ENCODE peak calls at places on chromosomes 1 and 21, in four cellular contexts. B is mammary epithelial cell, D is IMR-90, S is heart left ventricle. V is an unnamed sample.

GRCh38 chr1:225847610-225848009 is 34.6 kb downstream of the TMEM63A start:
- DNase-seq in B (no peak), D (no peak), S (no peak), V (no peak)

GRCh38 chr1:201346337-201346939 is 31.0 kb downstream of the TNNT2 start:
- DNase-seq in B (peak), D (peak), S (no peak), V (peak)

GRCh38 chr1:171984850-171985485 is 143.7 kb downstream of the DNM3 start:
- DNase-seq in B (no peak), D (peak), S (no peak), V (peak)

GRCh38 chr1:203216274-203217138 is 13.0 kb downstream of the CHIT1 start:
- DNase-seq in B (peak), D (peak), S (peak), V (peak)

GRCh38 chr1:23722652-23723051 is 20.6 kb upstream of the ELOA start:
- DNase-seq in B (no peak), D (no peak), S (no peak), V (no peak)

GRCh38 chr21:41166947-41167346 is 1.0 kb upstream of the BACE2 start:
- DNase-seq in B (no peak), D (no peak), S (peak), V (no peak)

GRCh38 chr1:176515310-176515709 is 52.3 kb downstream of the PAPPA2 start:
- DNase-seq in B (peak), D (peak), S (peak), V (peak)

GRCh38 chr1:79711001-79711431 is 704.5 kb upstream of the ADGRL4 start:
- DNase-seq in B (no peak), D (peak), S (no peak), V (peak)

GRCh38 chr1:29523531-29523930 is 287.2 kb downstream of the PTPRU start:
- DNase-seq in B (no peak), D (no peak), S (no peak), V (no peak)

GRCh38 chr1:246564839-246565750 is 966 bp downstream of the TFB2M start:
- DNase-seq in B (peak), D (no peak), S (no peak), V (no peak)

GRCh38 chr1:110674337-110675059 is at the start of gene KCNA3:
- DNase-seq in B (no peak), D (no peak), S (peak), V (no peak)

GRCh38 chr1:240312872-240313271 is 221.2 kb downstream of the FMN2 start:
- DNase-seq in B (no peak), D (peak), S (no peak), V (peak)

GRCh38 chr1:110221119-110221518 is 11.0 kb downstream of the KCNC4 start:
- DNase-seq in B (no peak), D (no peak), S (no peak), V (no peak)

GRCh38 chr1:151511636-151512215 is 539 bp downstream of the CGN start:
- DNase-seq in B (peak), D (no peak), S (no peak), V (no peak)

GRCh38 chr1:58528518-58528917 is 18.0 kb downstream of the OMA1 start:
- DNase-seq in B (peak), D (peak), S (no peak), V (peak)

GRCh38 chr1:206455681-206456344 is 14.5 kb upstream of the IKBKE start:
- DNase-seq in B (no peak), D (no peak), S (no peak), V (no peak)

GRCh38 chr1:44030606-44031050 is 634 bp downstream of the SLC6A9 start:
- DNase-seq in B (no peak), D (peak), S (no peak), V (no peak)
- TF ChIP-seq CTCF in B (no peak), D (peak), S (peak), V (peak)

GRCh38 chr1:20164694-20165202 is 21.1 kb upstream of the UBXN10 start:
- DNase-seq in B (no peak), D (peak), S (peak), V (no peak)

GRCh38 chr1:20168547-20169491 is 17.1 kb upstream of the UBXN10 start:
- DNase-seq in B (no peak), D (no peak), S (no peak), V (no peak)

GRCh38 chr1:20167126-20167525 is 18.8 kb upstream of the UBXN10 start:
- DNase-seq in B (peak), D (no peak), S (no peak), V (no peak)

GRCh38 chr1:20166047-20166446 is 19.8 kb upstream of the UBXN10 start:
- DNase-seq in B (peak), D (no peak), S (no peak), V (no peak)

DNA sequence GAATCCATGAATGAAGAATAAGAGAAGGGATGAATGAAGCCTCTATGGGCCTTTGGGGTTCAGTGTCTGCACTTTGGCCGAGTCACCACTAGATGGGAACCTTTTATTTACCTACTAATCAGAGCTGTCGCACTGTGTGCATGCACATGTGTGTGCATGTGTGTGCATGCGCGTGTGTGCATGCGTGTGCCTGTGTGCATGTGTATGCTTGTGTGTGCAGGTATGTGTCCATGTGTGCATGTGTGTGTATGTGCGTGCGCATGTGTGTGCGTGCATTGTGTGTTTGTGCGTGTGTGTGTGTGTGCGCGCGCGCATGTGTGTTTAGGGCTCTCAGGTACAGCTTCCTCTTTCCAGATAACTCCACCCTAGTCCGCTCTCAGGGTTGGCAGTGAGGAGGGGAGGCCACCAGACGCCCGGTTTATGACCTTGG is 20.4 kb upstream of the UBXN10 start:
- DNase-seq in B (peak), D (no peak), S (no peak), V (no peak)
- TF ChIP-seq CTCF in B (peak), D (peak), S (peak), V (peak)

GRCh38 chr21:44301093-44301492 is 1.2 kb downstream of the PFKL start:
- DNase-seq in B (no peak), D (no peak), S (no peak), V (no peak)

GRCh38 chr21:44300262-44300959 is 558 bp downstream of the PFKL start:
- DNase-seq in B (peak), D (peak), S (peak), V (peak)

GRCh38 chr21:44304041-44304738 is 4.3 kb downstream of the PFKL start:
- DNase-seq in B (no peak), D (no peak), S (no peak), V (no peak)

GRCh38 chr21:44303490-44303981 is 3.7 kb downstream of the PFKL start:
- DNase-seq in B (no peak), D (no peak), S (no peak), V (no peak)

DNA sequence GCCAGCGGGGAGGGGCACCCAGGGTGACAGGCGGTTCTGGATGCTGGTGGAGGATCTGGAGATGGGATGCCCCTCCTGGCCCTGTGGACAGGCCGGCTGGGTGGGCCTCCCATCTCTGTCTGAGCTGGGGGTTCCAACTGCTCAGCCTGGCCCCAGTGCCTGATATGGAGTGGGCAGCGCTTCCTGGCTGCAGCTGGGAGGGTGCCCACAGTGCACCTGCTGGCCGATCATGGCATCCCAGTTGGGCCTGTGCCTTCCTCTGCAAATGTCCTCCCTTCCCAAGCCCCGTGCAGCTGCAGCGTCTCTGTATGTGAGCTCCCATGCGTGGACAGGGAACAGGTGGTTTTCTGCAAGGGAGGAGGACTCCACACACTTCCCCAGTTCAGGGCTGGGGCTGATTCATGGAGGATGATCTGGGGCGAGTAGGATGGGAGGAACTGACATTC is 2.1 kb downstream of the PFKL start:
- DNase-seq in B (no peak), D (no peak), S (no peak), V (no peak)
- TF ChIP-seq CTCF in B (no peak), D (no peak), S (no peak), V (no peak)

DNA sequence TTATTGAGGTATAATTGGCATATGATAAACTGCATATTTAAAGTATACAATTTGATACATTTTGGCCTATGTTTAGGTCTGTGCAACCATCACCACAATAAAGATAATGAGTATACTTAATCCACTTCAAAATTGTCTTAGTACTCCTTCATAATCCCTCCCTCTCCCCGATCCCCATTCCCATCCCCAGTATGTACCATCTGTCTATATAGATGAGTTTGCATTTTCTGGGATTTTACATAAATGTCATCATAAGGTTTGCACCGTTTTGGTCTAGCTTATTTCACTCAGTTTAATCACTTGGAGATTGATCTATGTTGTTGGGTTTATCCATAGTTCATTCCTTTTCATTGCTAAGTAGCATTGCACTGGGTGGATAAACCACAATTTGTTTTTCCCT is 74.3 kb downstream of the POFUT2 start:
- DNase-seq in B (no peak), D (no peak), S (no peak), V (no peak)
- TF ChIP-seq CTCF in B (no peak), D (no peak), S (no peak), V (no peak)

DNA sequence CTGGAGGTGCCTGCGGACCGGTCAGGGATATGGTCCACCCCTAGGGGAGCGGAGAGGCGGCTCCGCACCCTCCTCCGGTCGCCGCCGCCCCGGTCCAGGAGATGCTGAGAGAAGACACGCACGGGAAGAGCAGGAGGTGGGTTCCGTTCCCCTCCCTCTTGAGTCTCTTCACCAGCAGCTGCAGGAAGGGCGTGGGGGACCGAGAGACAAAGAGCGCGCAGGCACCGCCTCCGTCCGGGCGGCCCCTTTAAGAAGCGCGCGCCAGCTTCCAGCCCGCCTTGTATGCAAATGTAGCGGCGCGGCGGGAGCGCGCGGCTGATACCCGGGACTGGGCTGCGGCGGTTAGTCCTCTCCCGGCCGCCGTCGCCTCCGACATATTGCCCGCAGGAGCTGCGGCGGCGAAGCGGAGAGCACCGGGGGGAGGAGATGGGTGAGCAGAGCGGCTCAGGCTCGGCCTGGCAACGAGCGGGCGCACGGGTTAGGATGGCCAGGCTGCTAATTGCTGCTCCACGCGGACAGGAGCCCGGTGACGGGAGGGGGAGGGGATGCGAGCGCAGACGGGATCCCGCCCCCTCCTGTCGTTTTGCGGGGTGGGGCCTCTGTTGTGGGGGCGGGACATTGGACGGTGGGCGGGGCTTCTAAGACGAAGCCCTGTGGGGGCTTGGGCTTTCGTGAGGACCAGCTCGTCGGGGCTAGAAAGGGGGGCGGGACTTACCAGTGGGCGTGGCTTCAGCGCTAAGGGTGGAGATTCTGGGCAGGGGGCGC is at the start of gene TMEM39B:
- DNase-seq in B (peak), D (peak), S (peak), V (peak)
- TF ChIP-seq CTCF in B (no peak), D (peak), S (peak), V (no peak)

GRCh38 chr1:193325042-193325441 is 138.6 kb upstream of the B3GALT2 start:
- DNase-seq in B (peak), D (no peak), S (no peak), V (peak)
- TF ChIP-seq CTCF in B (no peak), D (no peak), S (no peak), V (no peak)

DNA sequence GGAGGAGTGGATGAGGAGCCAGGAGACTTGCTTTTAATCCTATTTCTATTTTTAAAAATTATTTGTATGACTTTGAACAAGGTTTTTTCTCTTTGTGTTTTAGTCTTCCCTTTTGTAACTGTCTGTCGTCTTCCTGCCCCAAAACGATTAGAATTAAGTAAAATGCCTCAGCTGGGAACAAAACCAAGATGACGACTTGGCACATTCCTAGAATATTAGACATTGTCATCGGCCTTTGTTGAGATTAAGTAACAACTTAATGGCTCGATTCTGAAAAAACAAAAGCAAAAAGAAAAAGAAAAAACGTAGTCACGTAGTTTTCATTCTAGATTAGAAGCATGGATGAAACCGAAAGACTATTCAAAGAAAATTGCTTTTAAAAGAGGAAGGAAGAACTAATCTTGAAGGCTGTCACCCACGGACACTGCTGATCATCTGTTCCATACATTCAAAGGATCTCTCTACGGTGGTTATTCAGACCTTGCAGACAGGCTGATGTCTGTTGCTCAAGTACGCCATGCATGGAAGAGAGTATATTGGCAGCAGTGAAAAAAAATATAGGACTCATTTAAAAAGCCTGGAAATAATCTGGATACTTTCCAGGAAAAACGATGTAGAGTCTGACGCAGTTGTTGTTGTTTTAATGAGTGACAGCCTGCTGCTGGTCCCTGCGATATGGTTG is 16.9 kb downstream of the GNG4 start:
- DNase-seq in B (peak), D (peak), S (no peak), V (peak)
- TF ChIP-seq CTCF in B (no peak), D (no peak), S (no peak), V (no peak)

GRCh38 chr1:235011599-235012435 is 116.8 kb downstream of the TOMM20 start:
- DNase-seq in B (peak), D (peak), S (peak), V (peak)

GRCh38 chr1:235013512-235013911 is 115.1 kb downstream of the TOMM20 start:
- DNase-seq in B (no peak), D (no peak), S (peak), V (no peak)

GRCh38 chr1:235011064-235011598 is 117.5 kb downstream of the TOMM20 start:
- DNase-seq in B (no peak), D (no peak), S (no peak), V (no peak)

GRCh38 chr1:235014756-235015155 is 113.9 kb downstream of the TOMM20 start:
- DNase-seq in B (no peak), D (no peak), S (no peak), V (no peak)

DNA sequence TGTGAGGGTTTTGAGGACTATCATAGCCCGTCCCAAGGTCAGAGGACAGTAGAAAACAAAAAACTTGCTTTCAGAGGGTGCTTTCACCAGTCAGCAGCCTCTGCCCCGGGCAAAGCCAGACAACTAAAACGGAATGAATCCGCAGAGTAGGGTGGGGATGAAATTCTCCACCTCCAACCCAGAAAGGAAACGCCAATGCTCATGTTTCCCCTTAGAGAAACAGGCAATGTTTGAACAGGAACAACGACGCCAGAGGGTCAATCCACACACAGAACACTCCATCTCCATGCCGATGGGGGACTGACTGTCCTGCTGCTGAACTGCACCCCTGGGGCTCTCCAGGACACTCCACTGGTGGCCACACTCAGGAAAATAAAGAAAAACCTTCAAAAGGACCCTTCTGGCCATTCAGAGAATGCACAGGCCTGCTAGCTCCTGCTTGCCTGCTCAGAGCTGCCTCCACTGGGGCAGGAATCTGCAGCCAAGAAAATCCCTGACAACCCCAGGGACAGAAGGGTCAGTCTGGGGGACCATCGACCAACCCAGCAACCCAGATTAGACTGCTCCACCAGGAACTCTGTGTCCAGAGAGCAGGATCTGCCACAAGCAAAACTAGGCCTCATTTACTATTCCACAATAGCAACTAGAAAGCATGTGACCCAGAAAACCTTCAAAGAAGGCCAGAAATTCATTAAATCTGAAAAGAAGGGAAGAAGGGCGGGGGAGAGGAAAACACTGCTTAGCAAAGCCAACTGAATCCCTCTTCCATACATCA is 116.0 kb downstream of the TOMM20 start:
- DNase-seq in B (peak), D (no peak), S (no peak), V (no peak)
- TF ChIP-seq CTCF in B (no peak), D (no peak), S (no peak), V (no peak)